ENCODE peak calls at places on chromosomes 1 and 21, in six cellular contexts. V is adipocyte, A is skeletal muscle cell, B is heart right ventricle, J is cardiac fibroblast, I is epithelial cell of esophagus. F is an unnamed sample.

GRCh38 chr21:46057111-46057709 is 40.7 kb upstream of the COL6A2 start:
- DNase-seq in V (no peak), A (no peak), B (no peak), J (no peak), I (no peak), F (no peak)

GRCh38 chr1:225919906-225920305 is 4.1 kb downstream of the PYCR2 start:
- DNase-seq in V (peak; percentile 75), A (no peak), B (peak; percentile 69), J (peak; percentile 71), I (peak; percentile 94), F (peak; percentile 92)

GRCh38 chr1:110674337-110675059 is at the start of gene KCNA3:
- DNase-seq in V (no peak), A (no peak), B (peak; percentile 18), J (no peak), I (no peak), F (peak; percentile 61)

GRCh38 chr21:25586242-25586805 is 21.0 kb downstream of the MRPL39 start:
- DNase-seq in V (no peak), A (no peak), B (no peak), J (no peak), I (no peak), F (no peak)

GRCh38 chr21:37463083-37463780 is 96.7 kb downstream of the DYRK1A start:
- DNase-seq in V (peak; percentile 56), A (no peak), B (no peak), J (peak; percentile 70), I (peak; percentile 59), F (peak; percentile 58)

GRCh38 chr1:54703471-54703870 is 12.2 kb upstream of the TTC4 start:
- DNase-seq in V (no peak), A (no peak), B (no peak), J (no peak), I (no peak), F (no peak)

GRCh38 chr1:50929376-50929958 is 30.6 kb downstream of the FAF1 start:
- DNase-seq in V (peak; percentile 80), A (peak; percentile 12), B (no peak), J (peak; percentile 68), I (peak; percentile 41), F (peak; percentile 2)

GRCh38 chr21:29386803-29387202 is 88.1 kb downstream of the BACH1 start:
- DNase-seq in V (no peak), A (no peak), B (no peak), J (no peak), I (peak; percentile 52), F (no peak)

GRCh38 chr1:15757016-15757543 is 1.5 kb upstream of the FBLIM1 start:
- DNase-seq in V (no peak), A (no peak), B (no peak), J (no peak), I (no peak), F (no peak)

GRCh38 chr1:97983132-97983531 is 62.3 kb upstream of the DPYD start:
- DNase-seq in V (no peak), A (no peak), B (no peak), J (no peak), I (no peak), F (no peak)

GRCh38 chr21:46127239-46128105 is 27.9 kb downstream of the FTCD start:
- DNase-seq in V (no peak), A (no peak), B (no peak), J (no peak), I (no peak), F (no peak)

GRCh38 chr1:107867422-107867821 is 97.6 kb downstream of the VAV3 start:
- DNase-seq in V (no peak), A (no peak), B (no peak), J (no peak), I (no peak), F (no peak)

GRCh38 chr21:25561668-25562641 is 45.3 kb downstream of the MRPL39 start:
- DNase-seq in V (peak; percentile 81), A (peak; percentile 46), B (peak; percentile 31), J (peak; percentile 74), I (peak; percentile 59), F (peak; percentile 88)

GRCh38 chr1:185404864-185405568 is 88.0 kb upstream of the IVNS1ABP start:
- DNase-seq in V (no peak), A (no peak), B (no peak), J (no peak), I (peak; percentile 70), F (no peak)

GRCh38 chr1:55443175-55443933 is 228.2 kb upstream of the USP24 start:
- DNase-seq in V (peak; percentile 96), A (peak; percentile 99), B (peak; percentile 77), J (peak; percentile 100), I (peak; percentile 70), F (peak; percentile 100)

GRCh38 chr1:115969509-115969908 is 6.8 kb upstream of the SLC22A15 start:
- DNase-seq in V (no peak), A (no peak), B (no peak), J (no peak), I (no peak), F (no peak)

GRCh38 chr1:153122831-153123421 is 9.6 kb upstream of the SPRR2F start:
- DNase-seq in V (no peak), A (no peak), B (no peak), J (no peak), I (peak; percentile 99), F (no peak)

GRCh38 chr1:209368864-209369598 is 214.5 kb upstream of the CAMK1G start:
- DNase-seq in V (peak; percentile 74), A (peak; percentile 96), B (peak; percentile 62), J (peak; percentile 96), I (peak; percentile 94), F (peak; percentile 78)

GRCh38 chr1:64187646-64188045 is 15.8 kb upstream of the UBE2U start:
- DNase-seq in V (no peak), A (no peak), B (no peak), J (no peak), I (no peak), F (peak; percentile 21)

GRCh38 chr1:31633117-31633516 is 11.6 kb downstream of the PEF1 start:
- DNase-seq in V (peak; percentile 32), A (no peak), B (no peak), J (peak; percentile 22), I (peak; percentile 50), F (peak; percentile 40)

GRCh38 chr1:168875819-168876218 is 146.8 kb upstream of the DPT start:
- DNase-seq in V (no peak), A (no peak), B (no peak), J (no peak), I (no peak), F (no peak)

GRCh38 chr1:205797122-205797521 is 15.9 kb downstream of the SLC41A1 start:
- DNase-seq in V (no peak), A (no peak), B (no peak), J (no peak), I (no peak), F (no peak)

GRCh38 chr1:158652721-158653334 is 33.7 kb downstream of the SPTA1 start:
- DNase-seq in V (no peak), A (no peak), B (no peak), J (no peak), I (no peak), F (no peak)

DNA sequence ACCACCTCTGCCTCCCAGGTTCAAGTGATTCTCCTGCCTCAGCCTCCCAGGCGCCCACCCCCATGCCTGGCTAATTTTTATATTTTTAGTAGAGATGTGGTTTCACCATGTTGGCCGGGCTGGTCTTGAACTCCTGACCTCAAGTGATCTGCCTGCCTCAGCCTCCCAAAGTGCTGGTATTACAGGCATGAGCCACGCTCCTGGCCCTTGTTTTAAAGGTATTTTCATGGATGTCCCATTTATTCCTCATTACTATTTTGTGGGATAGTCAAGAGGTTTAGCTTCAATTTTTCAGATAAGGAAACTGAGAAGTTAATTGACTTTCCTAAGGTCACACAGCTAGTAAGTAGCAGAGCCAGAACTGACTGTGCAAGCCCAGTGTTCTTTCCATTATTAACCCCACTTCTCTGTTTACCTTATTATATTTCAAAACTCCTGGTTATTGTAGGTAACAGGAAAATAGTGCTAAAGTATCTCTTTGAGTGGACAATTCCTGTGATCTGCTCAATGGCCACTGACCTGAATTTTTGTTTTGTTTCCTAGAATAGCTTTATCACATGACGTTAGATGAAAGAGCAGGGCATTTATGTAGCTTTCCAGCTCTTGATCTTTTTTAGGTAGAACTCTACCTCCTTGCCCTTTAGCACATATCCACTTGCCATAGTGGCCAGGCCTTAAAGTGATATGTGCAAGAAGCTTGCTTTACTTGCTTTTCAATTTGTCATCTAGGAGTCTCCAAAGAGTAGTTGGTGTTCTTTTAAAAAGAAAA is 13.6 kb downstream of the ZYG11B start:
- DNase-seq in V (no peak), A (no peak), B (no peak), J (no peak), I (no peak), F (no peak)
- H3K4me3 ChIP-seq in V (no peak overlapping the region), A (no peak overlapping the region), B (no peak overlapping the region), J (no peak overlapping the region), I (no peak overlapping the region), F (no peak overlapping the region)

GRCh38 chr1:94236021-94236491 is 1.3 kb downstream of the ARHGAP29 start:
- DNase-seq in V (peak; percentile 60), A (no peak), B (no peak), J (peak; percentile 45), I (no peak), F (no peak)
- H3K4me3 ChIP-seq in V (peak overlapping the region; percentile 90), A (peak overlapping the region; percentile 90), B (peak overlapping the region; percentile 97), J (peak overlapping the region; percentile 80), I (peak overlapping the region; percentile 87), F (peak overlapping the region; percentile 79)

GRCh38 chr1:113834716-113835115 is 22.4 kb upstream of the RSBN1 start:
- DNase-seq in V (no peak), A (no peak), B (no peak), J (peak; percentile 16), I (peak; percentile 55), F (no peak)
- H3K4me3 ChIP-seq in V (no peak overlapping the region), A (no peak overlapping the region), B (no peak overlapping the region), J (no peak overlapping the region), I (no peak overlapping the region), F (no peak overlapping the region)

GRCh38 chr1:1307908-1308755 is at the start of the genes ACAP3 and PUSL1:
- DNase-seq in V (peak; percentile 96), A (peak; percentile 85), B (peak; percentile 86), J (peak; percentile 94), I (peak; percentile 95), F (peak; percentile 97)

GRCh38 chr1:1310476-1311053 is 2.2 kb downstream of the PUSL1 start:
- DNase-seq in V (no peak), A (no peak), B (no peak), J (no peak), I (peak; percentile 57), F (no peak)

GRCh38 chr1:1311107-1312104 is 3.0 kb downstream of the PUSL1 start:
- DNase-seq in V (no peak), A (no peak), B (no peak), J (no peak), I (no peak), F (no peak)

GRCh38 chr1:1308756-1309524 is 543 bp downstream of the PUSL1 start:
- DNase-seq in V (peak; percentile 49), A (no peak), B (no peak), J (no peak), I (no peak), F (peak; percentile 43)

DNA sequence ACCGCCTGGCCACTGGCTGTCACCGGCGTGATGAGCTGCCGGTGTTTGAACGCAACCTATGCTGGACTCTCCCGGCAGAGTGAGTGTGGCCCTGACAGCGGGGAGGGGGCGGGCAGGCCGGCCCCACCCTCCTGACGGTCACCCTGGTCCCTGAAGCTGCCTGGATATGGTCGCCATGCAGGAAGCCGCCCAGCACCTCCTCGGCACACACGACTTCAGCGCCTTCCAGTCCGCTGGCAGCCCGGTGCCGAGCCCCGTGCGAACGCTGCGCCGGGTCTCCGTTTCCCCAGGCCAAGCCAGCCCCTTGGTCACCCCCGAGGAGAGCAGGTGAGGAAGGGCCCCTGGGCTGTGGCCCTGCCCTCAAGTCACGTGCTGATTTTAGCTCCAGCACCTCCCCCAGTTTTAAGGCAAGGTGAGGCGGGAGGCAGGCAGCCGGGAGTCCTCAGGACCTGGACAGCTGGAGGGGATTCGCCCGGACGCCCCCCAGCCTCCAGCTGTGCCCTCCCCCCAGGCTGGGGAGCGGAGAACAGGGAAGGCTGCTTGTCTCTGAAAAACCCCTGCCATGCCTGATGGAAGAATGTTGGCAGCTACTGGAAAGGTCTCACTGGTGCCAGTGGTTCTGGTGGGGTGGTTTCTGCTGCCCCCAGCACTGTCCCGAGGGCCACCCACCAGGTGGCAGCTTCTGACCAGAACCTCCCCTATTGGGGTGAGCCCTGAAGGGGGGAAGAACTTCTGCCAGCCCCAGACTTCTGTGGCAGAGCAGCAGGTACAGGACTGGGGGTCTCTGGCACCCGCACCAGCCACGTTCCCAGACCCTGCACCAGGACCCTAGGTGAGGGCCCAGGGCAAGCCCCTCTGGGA is 1.4 kb downstream of the PUSL1 start:
- DNase-seq in V (no peak), A (no peak), B (no peak), J (no peak), I (no peak), F (no peak)
- H3K4me3 ChIP-seq in V (peak overlapping the region; percentile 86), A (peak overlapping the region; percentile 72), B (peak overlapping the region; percentile 99), J (peak overlapping the region; percentile 55), I (peak overlapping the region; percentile 56), F (peak overlapping the region; percentile 61)